ENCODE peak calls at places on chromosome 4, in eight cellular contexts. One of them, this sample, is unnamed.
A peak's percentile ranks its signal among the peaks of the same experiment; 100 is the strongest.

GRCh38 chr4:144954224-144954623 is 143.8 kb downstream of the ANAPC10 start:
- DNase-seq in endodermal cell: peak; percentile 45
- DNase-seq in PC-3: no peak
- DNase-seq in HCT116: no peak
- DNase-seq in psoas muscle: no peak
- DNase-seq in left lung: no peak
- DNase-seq in pancreas: no peak
- DNase-seq in A549: no peak
- DNase-seq in this sample: no peak

GRCh38 chr4:7867191-7867590 is 72.5 kb downstream of the AFAP1 start:
- DNase-seq in endodermal cell: peak; percentile 16
- DNase-seq in PC-3: no peak
- DNase-seq in HCT116: no peak
- DNase-seq in psoas muscle: no peak
- DNase-seq in left lung: no peak
- DNase-seq in pancreas: no peak
- DNase-seq in A549: no peak
- DNase-seq in this sample: no peak

GRCh38 chr4:152239216-152239615 is 296.7 kb downstream of the FBXW7 start:
- DNase-seq in endodermal cell: no peak
- DNase-seq in PC-3: no peak
- DNase-seq in HCT116: no peak
- DNase-seq in psoas muscle: no peak
- DNase-seq in left lung: no peak
- DNase-seq in pancreas: no peak
- DNase-seq in A549: no peak
- DNase-seq in this sample: no peak

GRCh38 chr4:88927420-88927819 is 129.6 kb downstream of the FAM13A start:
- DNase-seq in endodermal cell: no peak
- DNase-seq in PC-3: no peak
- DNase-seq in HCT116: no peak
- DNase-seq in psoas muscle: no peak
- DNase-seq in left lung: no peak
- DNase-seq in pancreas: no peak
- DNase-seq in A549: no peak
- DNase-seq in this sample: no peak

GRCh38 chr4:931194-931959 is 739 bp downstream of the GAK start:
- DNase-seq in endodermal cell: no peak
- DNase-seq in PC-3: no peak
- DNase-seq in HCT116: no peak
- DNase-seq in psoas muscle: peak; percentile 68
- DNase-seq in left lung: no peak
- DNase-seq in pancreas: peak; percentile 47
- DNase-seq in A549: no peak
- DNase-seq in this sample: peak; percentile 34

GRCh38 chr4:16626945-16627344 is 271.5 kb downstream of the LDB2 start:
- DNase-seq in endodermal cell: no peak
- DNase-seq in PC-3: peak; percentile 82
- DNase-seq in HCT116: no peak
- DNase-seq in psoas muscle: no peak
- DNase-seq in left lung: no peak
- DNase-seq in pancreas: no peak
- DNase-seq in A549: no peak
- DNase-seq in this sample: no peak

GRCh38 chr4:80201326-80202151 is 4.2 kb downstream of the PRDM8 start:
- DNase-seq in endodermal cell: peak; percentile 52
- DNase-seq in PC-3: no peak
- DNase-seq in HCT116: no peak
- DNase-seq in psoas muscle: no peak
- DNase-seq in left lung: peak; percentile 74
- DNase-seq in pancreas: no peak
- DNase-seq in A549: no peak
- DNase-seq in this sample: peak; percentile 55

GRCh38 chr4:184802203-184803015 is 23.4 kb downstream of the ACSL1 start:
- DNase-seq in endodermal cell: no peak
- DNase-seq in PC-3: no peak
- DNase-seq in HCT116: no peak
- DNase-seq in psoas muscle: no peak
- DNase-seq in left lung: no peak
- DNase-seq in pancreas: no peak
- DNase-seq in A549: no peak
- DNase-seq in this sample: no peak

GRCh38 chr4:61740950-61741638 is 541.0 kb downstream of the ADGRL3 start:
- DNase-seq in endodermal cell: peak; percentile 53
- DNase-seq in PC-3: no peak
- DNase-seq in HCT116: no peak
- DNase-seq in psoas muscle: no peak
- DNase-seq in left lung: no peak
- DNase-seq in pancreas: no peak
- DNase-seq in A549: no peak
- DNase-seq in this sample: no peak

GRCh38 chr4:126777649-126778048 is 855.1 kb upstream of the INTU start:
- DNase-seq in endodermal cell: no peak
- DNase-seq in PC-3: no peak
- DNase-seq in HCT116: no peak
- DNase-seq in psoas muscle: no peak
- DNase-seq in left lung: no peak
- DNase-seq in pancreas: no peak
- DNase-seq in A549: no peak
- DNase-seq in this sample: no peak

GRCh38 chr4:141121768-141122415 is 11.4 kb downstream of the RNF150 start:
- DNase-seq in endodermal cell: peak; percentile 43
- DNase-seq in PC-3: no peak
- DNase-seq in HCT116: no peak
- DNase-seq in psoas muscle: no peak
- DNase-seq in left lung: no peak
- DNase-seq in pancreas: no peak
- DNase-seq in A549: no peak
- DNase-seq in this sample: peak; percentile 15

GRCh38 chr4:37666625-37667071 is 19.5 kb downstream of the RELL1 start:
- DNase-seq in endodermal cell: no peak
- DNase-seq in PC-3: peak; percentile 84
- DNase-seq in HCT116: peak; percentile 96
- DNase-seq in psoas muscle: peak; percentile 67
- DNase-seq in left lung: no peak
- DNase-seq in pancreas: no peak
- DNase-seq in A549: peak; percentile 55
- DNase-seq in this sample: peak; percentile 37

GRCh38 chr4:153153339-153153851 is 50.8 kb upstream of the TRIM2 start:
- DNase-seq in endodermal cell: no peak
- DNase-seq in PC-3: peak; percentile 19
- DNase-seq in HCT116: no peak
- DNase-seq in psoas muscle: peak; percentile 62
- DNase-seq in left lung: peak; percentile 87
- DNase-seq in pancreas: peak; percentile 46
- DNase-seq in A549: peak; percentile 37
- DNase-seq in this sample: peak; percentile 58

GRCh38 chr4:127730142-127730913 is at the start of gene SLC25A31:
- DNase-seq in endodermal cell: peak; percentile 49
- DNase-seq in PC-3: no peak
- DNase-seq in HCT116: no peak
- DNase-seq in psoas muscle: no peak
- DNase-seq in left lung: peak; percentile 74
- DNase-seq in pancreas: no peak
- DNase-seq in A549: no peak
- DNase-seq in this sample: no peak

GRCh38 chr4:7275067-7275466 is 82.7 kb downstream of the SORCS2 start:
- DNase-seq in endodermal cell: no peak
- DNase-seq in PC-3: peak; percentile 53
- DNase-seq in HCT116: no peak
- DNase-seq in psoas muscle: no peak
- DNase-seq in left lung: no peak
- DNase-seq in pancreas: no peak
- DNase-seq in A549: no peak
- DNase-seq in this sample: no peak

GRCh38 chr4:14892563-14892962 is 109.7 kb upstream of the CPEB2 start:
- DNase-seq in endodermal cell: no peak
- DNase-seq in PC-3: no peak
- DNase-seq in HCT116: no peak
- DNase-seq in psoas muscle: no peak
- DNase-seq in left lung: peak; percentile 47
- DNase-seq in pancreas: no peak
- DNase-seq in A549: no peak
- DNase-seq in this sample: no peak

GRCh38 chr4:180449395-180449956 is 1793.7 kb upstream of the TENM3 start:
- DNase-seq in endodermal cell: peak; percentile 84
- DNase-seq in PC-3: peak; percentile 57
- DNase-seq in HCT116: peak; percentile 66
- DNase-seq in psoas muscle: no peak
- DNase-seq in left lung: no peak
- DNase-seq in pancreas: no peak
- DNase-seq in A549: peak; percentile 19
- DNase-seq in this sample: peak; percentile 64

GRCh38 chr4:146330392-146330791 is 116.1 kb downstream of the REELD1 start:
- DNase-seq in endodermal cell: no peak
- DNase-seq in PC-3: peak; percentile 68
- DNase-seq in HCT116: no peak
- DNase-seq in psoas muscle: no peak
- DNase-seq in left lung: no peak
- DNase-seq in pancreas: no peak
- DNase-seq in A549: no peak
- DNase-seq in this sample: no peak

GRCh38 chr4:40987151-40987550 is 227.2 kb downstream of the APBB2 start:
- DNase-seq in endodermal cell: no peak
- DNase-seq in PC-3: no peak
- DNase-seq in HCT116: no peak
- DNase-seq in psoas muscle: no peak
- DNase-seq in left lung: no peak
- DNase-seq in pancreas: no peak
- DNase-seq in A549: no peak
- DNase-seq in this sample: no peak

GRCh38 chr4:140239311-140239710 is 85.3 kb upstream of the MAML3 start:
- DNase-seq in endodermal cell: no peak
- DNase-seq in PC-3: no peak
- DNase-seq in HCT116: no peak
- DNase-seq in psoas muscle: no peak
- DNase-seq in left lung: no peak
- DNase-seq in pancreas: no peak
- DNase-seq in A549: no peak
- DNase-seq in this sample: no peak

GRCh38 chr4:127284236-127284635 is 348.5 kb upstream of the INTU start:
- DNase-seq in endodermal cell: no peak
- DNase-seq in PC-3: no peak
- DNase-seq in HCT116: no peak
- DNase-seq in psoas muscle: no peak
- DNase-seq in left lung: no peak
- DNase-seq in pancreas: no peak
- DNase-seq in A549: no peak
- DNase-seq in this sample: no peak

GRCh38 chr4:53121304-53121865 is 244.5 kb downstream of the SCFD2 start:
- DNase-seq in endodermal cell: no peak
- DNase-seq in PC-3: no peak
- DNase-seq in HCT116: no peak
- DNase-seq in psoas muscle: no peak
- DNase-seq in left lung: no peak
- DNase-seq in pancreas: no peak
- DNase-seq in A549: no peak
- DNase-seq in this sample: no peak
- H3K4me3 ChIP-seq in endodermal cell: no peak overlapping the region
- H3K4me3 ChIP-seq in PC-3: no peak overlapping the region
- H3K4me3 ChIP-seq in HCT116: no peak overlapping the region
- H3K4me3 ChIP-seq in psoas muscle: no peak overlapping the region
- H3K4me3 ChIP-seq in left lung: no peak overlapping the region
- H3K4me3 ChIP-seq in pancreas: no peak overlapping the region
- H3K4me3 ChIP-seq in A549: no peak overlapping the region
- H3K4me3 ChIP-seq in this sample: no peak overlapping the region

GRCh38 chr4:181569553-181569952 is 673.6 kb upstream of the TENM3 start:
- DNase-seq in endodermal cell: no peak
- DNase-seq in PC-3: peak; percentile 15
- DNase-seq in HCT116: peak; percentile 19
- DNase-seq in psoas muscle: no peak
- DNase-seq in left lung: no peak
- DNase-seq in pancreas: no peak
- DNase-seq in A549: peak; percentile 6
- DNase-seq in this sample: peak; percentile 36
- TF ChIP-seq CTCF in endodermal cell: peak; percentile 74
- TF ChIP-seq CTCF in PC-3: peak; percentile 45
- TF ChIP-seq CTCF in HCT116: peak; percentile 25
- TF ChIP-seq CTCF in psoas muscle: peak; percentile 12
- TF ChIP-seq CTCF in left lung: peak; percentile 32
- TF ChIP-seq CTCF in pancreas: peak; percentile 34
- TF ChIP-seq CTCF in A549: no peak
- TF ChIP-seq CTCF in this sample: peak; percentile 37

GRCh38 chr4:159179310-159179958 is 76.6 kb downstream of the RAPGEF2 start:
- DNase-seq in endodermal cell: no peak
- DNase-seq in PC-3: no peak
- DNase-seq in HCT116: no peak
- DNase-seq in psoas muscle: no peak
- DNase-seq in left lung: no peak
- DNase-seq in pancreas: no peak
- DNase-seq in A549: no peak
- DNase-seq in this sample: no peak
- H3K4me3 ChIP-seq in endodermal cell: no peak overlapping the region
- H3K4me3 ChIP-seq in PC-3: no peak overlapping the region
- H3K4me3 ChIP-seq in HCT116: no peak overlapping the region
- H3K4me3 ChIP-seq in psoas muscle: peak overlapping the region; percentile 31
- H3K4me3 ChIP-seq in left lung: no peak overlapping the region
- H3K4me3 ChIP-seq in pancreas: no peak overlapping the region
- H3K4me3 ChIP-seq in A549: no peak overlapping the region
- H3K4me3 ChIP-seq in this sample: peak overlapping the region; percentile 3

GRCh38 chr4:121053601-121054143 is 18.7 kb downstream of the NDNF start:
- DNase-seq in endodermal cell: no peak
- DNase-seq in PC-3: peak; percentile 78
- DNase-seq in HCT116: no peak
- DNase-seq in psoas muscle: peak; percentile 53
- DNase-seq in left lung: peak; percentile 37
- DNase-seq in pancreas: no peak
- DNase-seq in A549: no peak
- DNase-seq in this sample: no peak

GRCh38 chr4:121048165-121048564 is 24.2 kb downstream of the NDNF start:
- DNase-seq in endodermal cell: no peak
- DNase-seq in PC-3: no peak
- DNase-seq in HCT116: no peak
- DNase-seq in psoas muscle: no peak
- DNase-seq in left lung: no peak
- DNase-seq in pancreas: no peak
- DNase-seq in A549: no peak
- DNase-seq in this sample: no peak

GRCh38 chr4:121049072-121049599 is 23.2 kb downstream of the NDNF start:
- DNase-seq in endodermal cell: no peak
- DNase-seq in PC-3: peak; percentile 30
- DNase-seq in HCT116: no peak
- DNase-seq in psoas muscle: no peak
- DNase-seq in left lung: no peak
- DNase-seq in pancreas: no peak
- DNase-seq in A549: no peak
- DNase-seq in this sample: no peak

GRCh38 chr4:121054373-121054772 is 18.0 kb downstream of the NDNF start:
- DNase-seq in endodermal cell: no peak
- DNase-seq in PC-3: no peak
- DNase-seq in HCT116: no peak
- DNase-seq in psoas muscle: no peak
- DNase-seq in left lung: no peak
- DNase-seq in pancreas: no peak
- DNase-seq in A549: no peak
- DNase-seq in this sample: no peak

GRCh38 chr4:121050251-121050650 is 22.1 kb downstream of the NDNF start:
- DNase-seq in endodermal cell: no peak
- DNase-seq in PC-3: peak; percentile 20
- DNase-seq in HCT116: no peak
- DNase-seq in psoas muscle: no peak
- DNase-seq in left lung: no peak
- DNase-seq in pancreas: no peak
- DNase-seq in A549: no peak
- DNase-seq in this sample: no peak
- TF ChIP-seq CTCF in endodermal cell: peak; percentile 69
- TF ChIP-seq CTCF in PC-3: peak; percentile 47
- TF ChIP-seq CTCF in HCT116: peak; percentile 22
- TF ChIP-seq CTCF in psoas muscle: peak; percentile 12
- TF ChIP-seq CTCF in left lung: peak; percentile 30
- TF ChIP-seq CTCF in pancreas: peak; percentile 7
- TF ChIP-seq CTCF in A549: no peak
- TF ChIP-seq CTCF in this sample: no peak

This sample was measured in GM12865.